ENCODE peak calls at places on chromosomes 5 and 9, in seven cellular contexts. K is fibroblast of mammary gland; M is colonic mucosa; A is C1 segment of cervical spinal cord; H is NCI-H1092; J is stimulated activated effector memory CD8-positive, alpha-beta T cell treated with anti-CD3 and anti-CD28 coated beads, Interleukin-12 subunit alpha, Interleukin-12 subunit beta, amount 100 ng/mL, for 72 hours; X is ecto neural progenitor cell. B is an unnamed sample.

GRCh38 chr5:82129723-82130285 is 148.3 kb downstream of the RPS23 start:
- DNase-seq in K (no peak), M (no peak), A (no peak), H (no peak), J (no peak), X (no peak), B (no peak)

GRCh38 chr5:66864240-66864884 is 268.2 kb downstream of the MAST4 start:
- DNase-seq in K (peak; percentile 77), M (no peak), A (no peak), H (no peak), J (peak; percentile 71), X (no peak), B (peak; percentile 13)

GRCh38 chr9:79812507-79813261 is 240.9 kb downstream of the TLE4 start:
- DNase-seq in K (no peak), M (no peak), A (no peak), H (no peak), J (no peak), X (no peak), B (peak; percentile 10)

GRCh38 chr5:17395516-17395915 is 102.5 kb upstream of the TAF11L2 start:
- DNase-seq in K (no peak), M (no peak), A (no peak), H (no peak), J (no peak), X (no peak), B (no peak)

GRCh38 chr5:165321912-165322311 is 1816.5 kb downstream of the MAT2B start:
- DNase-seq in K (peak; percentile 83), M (no peak), A (no peak), H (no peak), J (no peak), X (no peak), B (no peak)

GRCh38 chr5:9817819-9818218 is 187.7 kb upstream of the TAS2R1 start:
- DNase-seq in K (no peak), M (no peak), A (no peak), H (no peak), J (no peak), X (no peak), B (no peak)

GRCh38 chr9:24939099-24939850 is 393.6 kb upstream of the IZUMO3 start:
- DNase-seq in K (no peak), M (no peak), A (no peak), H (peak; percentile 31), J (no peak), X (no peak), B (no peak)

GRCh38 chr9:89899476-89900047 is 294.8 kb downstream of the GADD45G start:
- DNase-seq in K (no peak), M (no peak), A (no peak), H (no peak), J (peak; percentile 20), X (peak; percentile 21), B (no peak)

B was measured in GM10248.